ENCODE peak calls at places on chromosomes 11 and 22, in eight cellular contexts. V is activated CD8-positive, alpha-beta memory T cell treated with anti-CD3 and anti-CD28 coated beads, Interleukin-2, amount 10 ng/mL, durations not matched to agents 7 days and 5 days; F is C1 segment of cervical spinal cord; S is mucosa of descending colon; B is NCI-H1092 treated with DMSO at 0.1 percent for 48 hours; Y is GM23338; X is sigmoid colon; P is HCEC 1CT. K is an unnamed sample.

GRCh38 chr11:7563269-7563668 is 49.5 kb downstream of the PPFIBP2 start:
- DNase-seq in V (no peak), F (no peak), S (no peak), B (no peak), Y (no peak), X (no peak), P (no peak), K (no peak)

GRCh38 chr11:17600316-17601205 is 53.5 kb downstream of the OTOG start:
- DNase-seq in V (peak; percentile 31), F (no peak), S (no peak), B (no peak), Y (peak; percentile 21), X (peak; percentile 56), P (no peak), K (peak; percentile 66)

GRCh38 chr11:78731008-78731407 is 156.3 kb upstream of the NARS2 start:
- DNase-seq in V (no peak), F (no peak), S (peak; percentile 10), B (no peak), Y (no peak), X (no peak), P (no peak), K (no peak)

GRCh38 chr11:61828629-61829407 is 718 bp downstream of the FADS2 start:
- DNase-seq in V (peak; percentile 68), F (no peak), S (no peak), B (peak; percentile 63), Y (peak; percentile 72), X (peak; percentile 74), P (peak; percentile 32), K (peak; percentile 85)

GRCh38 chr11:76236092-76237026 is 30.1 kb upstream of the WNT11 start:
- DNase-seq in V (no peak), F (no peak), S (peak; percentile 66), B (peak; percentile 58), Y (peak; percentile 86), X (peak; percentile 86), P (peak; percentile 57), K (no peak)

GRCh38 chr11:103091441-103091809 is 535 bp downstream of the DCUN1D5 start:
- DNase-seq in V (peak; percentile 63), F (no peak), S (peak; percentile 47), B (peak; percentile 38), Y (peak; percentile 59), X (peak; percentile 74), P (peak; percentile 35), K (peak; percentile 76)

GRCh38 chr22:23061471-23062280 is 8.6 kb upstream of the GNAZ start:
- DNase-seq in V (peak; percentile 23), F (no peak), S (no peak), B (no peak), Y (no peak), X (no peak), P (no peak), K (no peak)

GRCh38 chr11:130188047-130188446 is 28.5 kb downstream of the ST14 start:
- DNase-seq in V (no peak), F (no peak), S (no peak), B (no peak), Y (no peak), X (no peak), P (no peak), K (no peak)

GRCh38 chr11:121344824-121345223 is 52.3 kb downstream of the SC5D start:
- DNase-seq in V (no peak), F (no peak), S (no peak), B (no peak), Y (no peak), X (no peak), P (no peak), K (no peak)

GRCh38 chr22:29470159-29470855 is 9.7 kb upstream of the NEFH start:
- DNase-seq in V (peak; percentile 80), F (no peak), S (peak; percentile 75), B (peak; percentile 61), Y (peak; percentile 94), X (peak; percentile 72), P (peak; percentile 53), K (peak; percentile 89)

GRCh38 chr22:19703869-19704268 is 10.4 kb upstream of the SEPTIN5 start:
- DNase-seq in V (no peak), F (no peak), S (no peak), B (no peak), Y (no peak), X (peak; percentile 54), P (no peak), K (no peak)

GRCh38 chr11:68438658-68439259 is 21.8 kb upstream of the PPP6R3 start:
- DNase-seq in V (no peak), F (no peak), S (no peak), B (no peak), Y (no peak), X (no peak), P (no peak), K (no peak)

GRCh38 chr11:94151311-94151710 is 22.7 kb downstream of the PANX1 start:
- DNase-seq in V (no peak), F (no peak), S (no peak), B (no peak), Y (no peak), X (no peak), P (peak; percentile 16), K (no peak)

GRCh38 chr22:35684270-35684700 is 33.4 kb upstream of the APOL5 start:
- DNase-seq in V (no peak), F (no peak), S (peak; percentile 28), B (peak; percentile 45), Y (peak; percentile 67), X (no peak), P (peak; percentile 62), K (peak; percentile 27)

GRCh38 chr11:2204361-2205213 is 33.0 kb upstream of the TH start:
- DNase-seq in V (no peak), F (no peak), S (no peak), B (no peak), Y (no peak), X (peak; percentile 32), P (no peak), K (no peak)

GRCh38 chr11:71488086-71488967 is 35.3 kb downstream of the NADSYN1 start:
- DNase-seq in V (no peak), F (no peak), S (no peak), B (no peak), Y (peak; percentile 9), X (peak; percentile 25), P (no peak), K (peak; percentile 75)

GRCh38 chr22:17471901-17472566 is 91.3 kb upstream of the SLC25A18 start:
- DNase-seq in V (no peak), F (no peak), S (no peak), B (no peak), Y (peak; percentile 63), X (no peak), P (no peak), K (no peak)

K was measured in left kidney.